ENCODE peak calls at places on chromosomes 4 and X, in four cellular contexts. J is CD8-positive, alpha-beta memory T cell; R is fibroblast of lung; X is PC-9. L is an unnamed sample.
A peak's percentile ranks its signal among the peaks of the same experiment; 100 is the strongest.

GRCh38 chr4:140106277-140106842 is 47.6 kb downstream of the MAML3 start:
- DNase-seq in J (no peak), R (no peak), X (no peak), L (no peak)

GRCh38 chrX:118652717-118653116 is 74.7 kb upstream of the IL13RA1 start:
- DNase-seq in J (no peak), R (peak; percentile 18), X (peak; percentile 21), L (no peak)

GRCh38 chr4:72205831-72206230 is 174.0 kb downstream of the NPFFR2 start:
- DNase-seq in J (no peak), R (no peak), X (peak; percentile 6), L (no peak)

GRCh38 chr4:41442818-41443217 is 95.1 kb upstream of the LIMCH1 start:
- DNase-seq in J (no peak), R (no peak), X (no peak), L (no peak)

GRCh38 chr4:146158036-146158745 is 17.3 kb upstream of the LSM6 start:
- DNase-seq in J (no peak), R (no peak), X (no peak), L (no peak)

GRCh38 chrX:97907791-97908190 is 1024.1 kb downstream of the RPA4 start:
- DNase-seq in J (no peak), R (no peak), X (no peak), L (no peak)

GRCh38 chr4:88963817-88964216 is 93.2 kb downstream of the FAM13A start:
- DNase-seq in J (no peak), R (peak; percentile 79), X (peak; percentile 1), L (no peak)

GRCh38 chrX:68415289-68415688 is 18.0 kb downstream of the OPHN1 start:
- DNase-seq in J (no peak), R (peak; percentile 77), X (peak; percentile 31), L (no peak)

GRCh38 chr4:18075823-18076433 is 54.4 kb upstream of the LCORL start:
- DNase-seq in J (peak; percentile 25), R (peak; percentile 2), X (peak; percentile 2), L (no peak)

GRCh38 chrX:9533611-9534010 is 68.8 kb downstream of the TBL1X start:
- DNase-seq in J (no peak), R (no peak), X (no peak), L (no peak)

GRCh38 chr4:165548702-165549101 is 169.9 kb downstream of the CPE start:
- DNase-seq in J (no peak), R (no peak), X (no peak), L (no peak)

GRCh38 chrX:32281853-32282252 is 929.5 kb downstream of the DMD start:
- DNase-seq in J (no peak), R (no peak), X (no peak), L (no peak)

GRCh38 chr4:2322227-2322626 is 60.3 kb upstream of the MXD4 start:
- DNase-seq in J (no peak), R (no peak), X (no peak), L (no peak)

GRCh38 chr4:70544279-70544870 is 26.0 kb downstream of the AMTN start:
- DNase-seq in J (no peak), R (peak; percentile 23), X (no peak), L (no peak)

GRCh38 chrX:41946973-41947612 is 23.7 kb upstream of the CASK start:
- DNase-seq in J (no peak), R (no peak), X (no peak), L (no peak)

GRCh38 chr4:138114434-138114833 is 127.7 kb downstream of the SLC7A11 start:
- DNase-seq in J (no peak), R (peak; percentile 15), X (no peak), L (no peak)

GRCh38 chrX:51002160-51002632 is 91.7 kb downstream of the BMP15 start:
- DNase-seq in J (no peak), R (no peak), X (no peak), L (no peak)

GRCh38 chr4:156293657-156294297 is 340.1 kb upstream of the CTSO start:
- DNase-seq in J (no peak), R (peak; percentile 87), X (no peak), L (no peak)

GRCh38 chr4:124931050-124931449 is 218.5 kb upstream of the ANKRD50 start:
- DNase-seq in J (no peak), R (peak; percentile 79), X (no peak), L (no peak)

GRCh38 chr4:169369634-169370033 is 98.9 kb upstream of the SH3RF1 start:
- DNase-seq in J (no peak), R (no peak), X (no peak), L (no peak)

GRCh38 chr4:48963042-48963679 is 22.9 kb upstream of the CWH43 start:
- DNase-seq in J (peak; percentile 68), R (peak; percentile 93), X (peak; percentile 67), L (peak; percentile 34)

GRCh38 chrX:1012678-1013300 is 199.7 kb downstream of the CRLF2 start:
- DNase-seq in J (no peak), R (no peak), X (no peak), L (no peak)

GRCh38 chr4:70734971-70735370 is 13.2 kb downstream of the RUFY3 start:
- DNase-seq in J (no peak), R (no peak), X (no peak), L (no peak)

GRCh38 chr4:106875340-106875739 is 160.8 kb downstream of the DKK2 start:
- DNase-seq in J (no peak), R (no peak), X (no peak), L (no peak)

GRCh38 chrX:124231454-124231853 is 101.0 kb upstream of the TEX13D start:
- DNase-seq in J (no peak), R (no peak), X (no peak), L (no peak)

GRCh38 chr4:40205259-40206198 is 8.7 kb downstream of the RHOH start:
- DNase-seq in J (peak; percentile 47), R (no peak), X (no peak), L (no peak)

GRCh38 chr4:86338989-86339388 is 20.9 kb downstream of the MAPK10 start:
- DNase-seq in J (no peak), R (peak; percentile 86), X (peak; percentile 47), L (no peak)

GRCh38 chrX:17743913-17744312 is 6.6 kb downstream of the SCML1 start:
- DNase-seq in J (no peak), R (no peak), X (no peak), L (no peak)

GRCh38 chrX:55490121-55490520 is 473 bp upstream of the USP51 start:
- DNase-seq in J (no peak), R (no peak), X (no peak), L (no peak)

GRCh38 chr4:87465739-87466366 is 43.5 kb downstream of the NUDT9 start:
- DNase-seq in J (peak; percentile 22), R (peak; percentile 79), X (no peak), L (no peak)

GRCh38 chrX:118644378-118644777 is 83.0 kb upstream of the IL13RA1 start:
- DNase-seq in J (no peak), R (peak; percentile 59), X (peak; percentile 2), L (no peak)

GRCh38 chr4:105305019-105305836 is 158.6 kb downstream of the TET2 start:
- DNase-seq in J (no peak), R (no peak), X (no peak), L (no peak)

GRCh38 chr4:7425591-7426468 is 8.9 kb downstream of the PSAPL1 start:
- DNase-seq in J (no peak), R (no peak), X (no peak), L (peak; percentile 24)

GRCh38 chr4:37667197-37668100 is 18.7 kb downstream of the RELL1 start:
- DNase-seq in J (no peak), R (peak; percentile 27), X (no peak), L (no peak)

GRCh38 chrX:41922125-41922521 is 1.2 kb downstream of the CASK start:
- DNase-seq in J (peak; percentile 19), R (peak; percentile 14), X (no peak), L (no peak)

GRCh38 chr4:42497142-42497541 is 99.9 kb downstream of the SHISA3 start:
- DNase-seq in J (no peak), R (no peak), X (no peak), L (no peak)

GRCh38 chr4:151199496-151200190 is 77.3 kb upstream of the PRSS48 start:
- DNase-seq in J (no peak), R (no peak), X (no peak), L (no peak)

GRCh38 chrX:114017086-114017485 is 566.8 kb upstream of the HTR2C start:
- DNase-seq in J (no peak), R (no peak), X (no peak), L (no peak)

GRCh38 chrX:13721371-13721770 is 13.0 kb downstream of the TRAPPC2 start:
- DNase-seq in J (no peak), R (peak; percentile 12), X (no peak), L (no peak)
- H3K36me3 ChIP-seq in J (no peaks in the 10 kb centered on the region), R (no peaks in the 10 kb centered on the region), X (no peaks in the 10 kb centered on the region), L (no peaks in the 10 kb centered on the region)

DNA sequence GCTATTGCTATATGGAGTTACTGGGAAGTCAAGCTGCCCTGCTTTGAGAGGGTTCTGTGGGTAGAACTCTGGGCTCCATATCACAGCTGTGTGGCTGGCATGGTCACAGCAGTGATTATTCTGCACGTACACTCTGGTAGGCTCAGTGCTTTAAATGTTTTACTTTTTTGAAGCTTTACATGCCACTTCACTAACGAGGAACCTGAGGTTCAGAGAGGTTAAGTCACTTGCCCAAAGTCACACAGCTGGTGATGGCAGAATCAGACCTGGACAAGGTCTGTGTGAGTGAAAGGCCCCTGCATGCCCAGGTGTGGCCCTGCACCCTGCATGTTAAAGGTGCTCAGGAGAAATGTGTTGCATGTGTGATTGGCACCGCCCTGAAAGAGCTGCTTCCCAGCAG is 24.5 kb downstream of the EVC start:
- DNase-seq in J (no peak), R (no peak), X (no peak), L (no peak)
- H3K36me3 ChIP-seq in J (no peaks in the 10 kb centered on the region), R (peaks cover 18% of the 10 kb centered on the region), X (no peaks in the 10 kb centered on the region), L (no peaks in the 10 kb centered on the region)

GRCh38 chr4:92170340-92170739 is 133.4 kb upstream of the GRID2 start:
- DNase-seq in J (no peak), R (no peak), X (no peak), L (no peak)

GRCh38 chr4:92175250-92175649 is 128.5 kb upstream of the GRID2 start:
- DNase-seq in J (no peak), R (no peak), X (no peak), L (no peak)

GRCh38 chr4:92172203-92172602 is 131.6 kb upstream of the GRID2 start:
- DNase-seq in J (no peak), R (peak; percentile 20), X (no peak), L (no peak)
- H3K36me3 ChIP-seq in J (no peaks in the 10 kb centered on the region), R (no peaks in the 10 kb centered on the region), X (no peaks in the 10 kb centered on the region), L (no peaks in the 10 kb centered on the region)

GRCh38 chrX:119941336-119941735 is 2.2 kb downstream of the NKAP start:
- DNase-seq in J (no peak), R (no peak), X (no peak), L (no peak)

DNA sequence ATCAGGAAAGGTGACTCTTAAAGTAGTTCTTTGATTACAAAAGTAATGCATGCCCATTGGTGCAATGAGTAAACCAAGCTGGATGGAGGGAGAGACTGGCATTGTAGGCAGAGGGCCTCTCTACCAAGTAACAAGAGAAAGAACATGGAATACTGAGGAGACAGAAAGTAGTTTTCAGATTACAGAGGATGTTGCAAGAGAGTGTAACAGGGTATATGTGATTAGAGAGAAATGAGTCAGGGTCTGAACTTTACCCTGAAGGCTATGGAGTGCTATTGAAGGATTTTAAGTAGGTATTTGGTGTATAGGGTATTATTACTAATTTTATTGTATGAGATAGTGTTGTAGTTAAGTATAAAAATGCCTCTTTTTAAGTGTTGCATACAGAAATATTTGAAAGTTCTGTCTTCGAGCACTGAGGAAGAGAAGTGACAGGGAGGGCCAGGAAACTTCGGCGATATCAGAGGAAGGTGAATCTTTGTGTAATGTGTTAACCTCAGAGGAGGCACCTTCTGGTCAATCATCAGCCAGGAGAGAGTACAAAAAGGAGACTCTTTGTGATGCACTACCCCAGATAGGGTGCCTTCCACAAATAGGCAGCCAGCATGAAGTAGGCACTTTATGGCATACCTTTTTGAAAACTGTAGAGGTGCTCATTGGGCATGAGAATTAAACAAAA is 8.2 kb downstream of the NKAP start:
- DNase-seq in J (no peak), R (peak; percentile 24), X (no peak), L (no peak)
- H3K36me3 ChIP-seq in J (peaks cover 26% of the 10 kb centered on the region), R (no peaks in the 10 kb centered on the region), X (peaks cover 31% of the 10 kb centered on the region), L (no peaks in the 10 kb centered on the region)

L was measured in ovary.